ENCODE peak calls at places on chromosome X, in seven cellular contexts. One of them, this sample, is unnamed.

GRCh38 chrX:435536-436122 is 48.9 kb upstream of the PPP2R3B start:
- DNase-seq in H1: no peak
- DNase-seq in K562: no peak
- DNase-seq in SK-N-SH: no peak
- DNase-seq in GM12878: no peak
- DNase-seq in HCT116: no peak
- DNase-seq in HepG2: no peak
- DNase-seq in this sample: no peak

GRCh38 chrX:32877592-32877991 is 333.8 kb downstream of the DMD start:
- DNase-seq in HCT116: no peak
- DNase-seq in SK-N-SH: no peak
- DNase-seq in HepG2: no peak
- DNase-seq in GM12878: no peak
- DNase-seq in H1: no peak
- DNase-seq in K562: no peak
- DNase-seq in this sample: peak; percentile 8

GRCh38 chrX:103678199-103678993 is 8.1 kb downstream of the MORF4L2 start:
- DNase-seq in H1: no peak
- DNase-seq in HepG2: no peak
- DNase-seq in K562: no peak
- DNase-seq in HCT116: no peak
- DNase-seq in GM12878: no peak
- DNase-seq in SK-N-SH: no peak
- DNase-seq in this sample: no peak

GRCh38 chrX:108699368-108699767 is 37.0 kb downstream of the IRS4 start:
- DNase-seq in H1: no peak
- DNase-seq in SK-N-SH: peak; percentile 16
- DNase-seq in HCT116: peak; percentile 16
- DNase-seq in K562: peak; percentile 5
- DNase-seq in GM12878: peak; percentile 7
- DNase-seq in HepG2: peak; percentile 13
- DNase-seq in this sample: peak; percentile 25

GRCh38 chrX:37347420-37347819 is 1.7 kb upstream of the PRRG1 start:
- DNase-seq in GM12878: no peak
- DNase-seq in SK-N-SH: no peak
- DNase-seq in H1: no peak
- DNase-seq in K562: no peak
- DNase-seq in HCT116: no peak
- DNase-seq in HepG2: peak; percentile 72
- DNase-seq in this sample: no peak

GRCh38 chrX:5650904-5651303 is 577.8 kb downstream of the NLGN4X start:
- DNase-seq in SK-N-SH: no peak
- DNase-seq in K562: no peak
- DNase-seq in HCT116: no peak
- DNase-seq in HepG2: no peak
- DNase-seq in GM12878: no peak
- DNase-seq in H1: no peak
- DNase-seq in this sample: no peak

GRCh38 chrX:155334486-155335316 is at the start of gene CLIC2:
- DNase-seq in K562: peak; percentile 76
- DNase-seq in HepG2: no peak
- DNase-seq in HCT116: no peak
- DNase-seq in GM12878: no peak
- DNase-seq in SK-N-SH: no peak
- DNase-seq in H1: no peak
- DNase-seq in this sample: no peak

GRCh38 chrX:110167952-110168451 is 149.9 kb downstream of the AMMECR1 start:
- DNase-seq in H1: peak; percentile 75
- DNase-seq in K562: peak; percentile 75
- DNase-seq in HepG2: no peak
- DNase-seq in HCT116: no peak
- DNase-seq in SK-N-SH: peak; percentile 43
- DNase-seq in GM12878: no peak
- DNase-seq in this sample: no peak

GRCh38 chrX:123310112-123310511 is 126.0 kb downstream of the GRIA3 start:
- DNase-seq in HepG2: no peak
- DNase-seq in HCT116: no peak
- DNase-seq in K562: no peak
- DNase-seq in GM12878: no peak
- DNase-seq in H1: no peak
- DNase-seq in SK-N-SH: no peak
- DNase-seq in this sample: no peak

GRCh38 chrX:47751670-47752069 is 85.0 kb upstream of the ZNF81 start:
- DNase-seq in HCT116: peak; percentile 13
- DNase-seq in K562: peak; percentile 34
- DNase-seq in SK-N-SH: no peak
- DNase-seq in H1: peak; percentile 56
- DNase-seq in HepG2: no peak
- DNase-seq in GM12878: no peak
- DNase-seq in this sample: no peak

GRCh38 chrX:103017542-103017941 is 46.4 kb downstream of the BEX1 start:
- DNase-seq in HCT116: no peak
- DNase-seq in K562: no peak
- DNase-seq in SK-N-SH: no peak
- DNase-seq in H1: no peak
- DNase-seq in HepG2: no peak
- DNase-seq in GM12878: no peak
- DNase-seq in this sample: no peak

GRCh38 chrX:19578956-19579355 is 63.6 kb upstream of the MAP3K15 start:
- DNase-seq in HepG2: no peak
- DNase-seq in SK-N-SH: no peak
- DNase-seq in H1: no peak
- DNase-seq in HCT116: no peak
- DNase-seq in K562: no peak
- DNase-seq in GM12878: no peak
- DNase-seq in this sample: no peak

GRCh38 chrX:19747672-19748610 is 139.5 kb downstream of the SH3KBP1 start:
- DNase-seq in K562: no peak
- DNase-seq in SK-N-SH: no peak
- DNase-seq in HepG2: no peak
- DNase-seq in H1: no peak
- DNase-seq in HCT116: no peak
- DNase-seq in GM12878: no peak
- DNase-seq in this sample: no peak

GRCh38 chrX:126063984-126064383 is 102.1 kb downstream of the DCAF12L2 start:
- DNase-seq in SK-N-SH: no peak
- DNase-seq in HCT116: no peak
- DNase-seq in H1: no peak
- DNase-seq in K562: no peak
- DNase-seq in GM12878: no peak
- DNase-seq in HepG2: no peak
- DNase-seq in this sample: no peak

GRCh38 chrX:148555101-148555500 is 54.7 kb downstream of the AFF2 start:
- DNase-seq in K562: no peak
- DNase-seq in H1: no peak
- DNase-seq in GM12878: no peak
- DNase-seq in SK-N-SH: no peak
- DNase-seq in HCT116: no peak
- DNase-seq in HepG2: no peak
- DNase-seq in this sample: no peak

GRCh38 chrX:119676949-119677653 is 15.9 kb downstream of the SEPTIN6 start:
- DNase-seq in H1: no peak
- DNase-seq in GM12878: no peak
- DNase-seq in K562: no peak
- DNase-seq in HCT116: no peak
- DNase-seq in SK-N-SH: no peak
- DNase-seq in HepG2: no peak
- DNase-seq in this sample: no peak

GRCh38 chrX:38233891-38234807 is 13.5 kb upstream of the SRPX start:
- DNase-seq in HepG2: no peak
- DNase-seq in SK-N-SH: no peak
- DNase-seq in H1: no peak
- DNase-seq in GM12878: no peak
- DNase-seq in K562: no peak
- DNase-seq in HCT116: no peak
- DNase-seq in this sample: no peak

GRCh38 chrX:49155243-49155899 is 7.2 kb upstream of the MAGIX start:
- DNase-seq in HepG2: no peak
- DNase-seq in H1: peak; percentile 51
- DNase-seq in SK-N-SH: no peak
- DNase-seq in K562: peak; percentile 79
- DNase-seq in GM12878: no peak
- DNase-seq in HCT116: peak; percentile 62
- DNase-seq in this sample: peak; percentile 67

GRCh38 chrX:122777766-122778165 is 406.3 kb upstream of the GRIA3 start:
- DNase-seq in H1: no peak
- DNase-seq in GM12878: no peak
- DNase-seq in SK-N-SH: no peak
- DNase-seq in HepG2: no peak
- DNase-seq in K562: no peak
- DNase-seq in HCT116: no peak
- DNase-seq in this sample: no peak

GRCh38 chrX:31130457-31131215 is 58.8 kb upstream of the FTHL17 start:
- DNase-seq in SK-N-SH: peak; percentile 10
- DNase-seq in GM12878: no peak
- DNase-seq in H1: no peak
- DNase-seq in K562: no peak
- DNase-seq in HCT116: no peak
- DNase-seq in HepG2: no peak
- DNase-seq in this sample: no peak

GRCh38 chrX:49060914-49061313 is 2.1 kb downstream of the CCDC120 start:
- DNase-seq in GM12878: no peak
- DNase-seq in H1: no peak
- DNase-seq in K562: no peak
- DNase-seq in SK-N-SH: no peak
- DNase-seq in HCT116: no peak
- DNase-seq in HepG2: no peak
- DNase-seq in this sample: no peak

GRCh38 chrX:121733514-121733913 is 686.1 kb downstream of the GLUD2 start:
- DNase-seq in HCT116: no peak
- DNase-seq in GM12878: no peak
- DNase-seq in HepG2: no peak
- DNase-seq in SK-N-SH: no peak
- DNase-seq in K562: no peak
- DNase-seq in H1: no peak
- DNase-seq in this sample: no peak

GRCh38 chrX:94053575-94053974 is 379.6 kb downstream of the FAM133A start:
- DNase-seq in GM12878: no peak
- DNase-seq in HCT116: no peak
- DNase-seq in K562: no peak
- DNase-seq in HepG2: no peak
- DNase-seq in SK-N-SH: no peak
- DNase-seq in H1: no peak
- DNase-seq in this sample: no peak

GRCh38 chrX:146615807-146616206 is 193.8 kb upstream of the CXorf51B start:
- DNase-seq in SK-N-SH: no peak
- DNase-seq in HCT116: no peak
- DNase-seq in H1: no peak
- DNase-seq in HepG2: no peak
- DNase-seq in GM12878: no peak
- DNase-seq in K562: no peak
- DNase-seq in this sample: no peak
- H3K9me3 ChIP-seq in SK-N-SH: no peaks in the 10 kb centered on the region
- H3K9me3 ChIP-seq in HCT116: no peaks in the 10 kb centered on the region
- H3K9me3 ChIP-seq in H1: peaks cover 7% of the 10 kb centered on the region
- H3K9me3 ChIP-seq in HepG2: peaks cover 45% of the 10 kb centered on the region
- H3K9me3 ChIP-seq in GM12878: no peaks in the 10 kb centered on the region
- H3K9me3 ChIP-seq in K562: no peaks in the 10 kb centered on the region
- H3K9me3 ChIP-seq in this sample: no peaks in the 10 kb centered on the region

GRCh38 chrX:16096131-16096530 is 27.2 kb upstream of the GRPR start:
- DNase-seq in HCT116: no peak
- DNase-seq in H1: no peak
- DNase-seq in GM12878: no peak
- DNase-seq in SK-N-SH: no peak
- DNase-seq in K562: no peak
- DNase-seq in HepG2: no peak
- DNase-seq in this sample: peak; percentile 28
- TF ChIP-seq YY1 in HCT116: no peak
- TF ChIP-seq YY1 in H1: no peak
- TF ChIP-seq YY1 in GM12878: no peak
- TF ChIP-seq YY1 in SK-N-SH: no peak
- TF ChIP-seq YY1 in K562: no peak
- TF ChIP-seq YY1 in HepG2: no peak
- TF ChIP-seq YY1 in this sample: no peak

GRCh38 chrX:46506076-46506475 is 39.1 kb downstream of the ZNF674 start:
- DNase-seq in K562: no peak
- DNase-seq in H1: no peak
- DNase-seq in HCT116: no peak
- DNase-seq in GM12878: no peak
- DNase-seq in HepG2: no peak
- DNase-seq in SK-N-SH: no peak
- DNase-seq in this sample: no peak

GRCh38 chrX:46500054-46500453 is 45.2 kb downstream of the ZNF674 start:
- DNase-seq in HepG2: no peak
- DNase-seq in K562: no peak
- DNase-seq in HCT116: no peak
- DNase-seq in H1: no peak
- DNase-seq in GM12878: no peak
- DNase-seq in SK-N-SH: no peak
- DNase-seq in this sample: no peak

DNA sequence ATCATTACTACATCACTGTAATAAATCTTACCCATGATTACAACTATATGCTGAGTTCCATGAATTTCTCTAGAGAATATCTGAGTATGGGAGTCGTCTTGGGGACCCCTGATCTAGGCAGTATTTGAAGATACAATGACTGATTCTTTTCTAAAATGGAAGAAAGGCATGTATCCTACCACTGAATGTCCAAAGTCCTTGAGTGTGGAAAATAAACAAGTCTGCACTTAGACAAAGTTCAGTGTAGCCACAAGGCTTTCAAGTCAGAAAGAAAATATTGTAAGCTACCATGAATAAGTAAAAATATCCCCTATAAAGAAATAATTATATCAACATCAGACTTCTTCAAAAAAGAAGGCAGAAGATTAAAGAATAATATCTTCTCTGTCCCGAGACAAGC is 42.4 kb downstream of the ZNF674 start:
- DNase-seq in HepG2: peak; percentile 27
- DNase-seq in SK-N-SH: no peak
- DNase-seq in K562: no peak
- DNase-seq in GM12878: no peak
- DNase-seq in H1: no peak
- DNase-seq in HCT116: no peak
- DNase-seq in this sample: no peak
- H3K9me3 ChIP-seq in HepG2: peaks cover 9% of the 10 kb centered on the region
- H3K9me3 ChIP-seq in SK-N-SH: peaks cover 30% of the 10 kb centered on the region
- H3K9me3 ChIP-seq in K562: peaks cover 2% of the 10 kb centered on the region
- H3K9me3 ChIP-seq in GM12878: peaks cover 16% of the 10 kb centered on the region
- H3K9me3 ChIP-seq in H1: peaks cover 20% of the 10 kb centered on the region
- H3K9me3 ChIP-seq in HCT116: peaks cover 7% of the 10 kb centered on the region
- H3K9me3 ChIP-seq in this sample: peaks cover 75% of the 10 kb centered on the region

GRCh38 chrX:17813277-17813676 is 47.8 kb downstream of the RAI2 start:
- DNase-seq in GM12878: no peak
- DNase-seq in K562: no peak
- DNase-seq in HCT116: no peak
- DNase-seq in HepG2: no peak
- DNase-seq in SK-N-SH: no peak
- DNase-seq in H1: no peak
- DNase-seq in this sample: no peak

GRCh38 chrX:17814059-17814458 is 47.0 kb downstream of the RAI2 start:
- DNase-seq in SK-N-SH: no peak
- DNase-seq in HepG2: no peak
- DNase-seq in H1: no peak
- DNase-seq in HCT116: no peak
- DNase-seq in GM12878: no peak
- DNase-seq in K562: no peak
- DNase-seq in this sample: no peak

GRCh38 chrX:17817242-17817641 is 43.9 kb downstream of the RAI2 start:
- DNase-seq in GM12878: no peak
- DNase-seq in H1: no peak
- DNase-seq in K562: no peak
- DNase-seq in HepG2: no peak
- DNase-seq in SK-N-SH: no peak
- DNase-seq in HCT116: no peak
- DNase-seq in this sample: no peak

GRCh38 chrX:17812763-17813162 is 48.3 kb downstream of the RAI2 start:
- DNase-seq in HCT116: no peak
- DNase-seq in K562: peak; percentile 22
- DNase-seq in SK-N-SH: peak; percentile 38
- DNase-seq in GM12878: no peak
- DNase-seq in H1: no peak
- DNase-seq in HepG2: no peak
- DNase-seq in this sample: peak; percentile 13

GRCh38 chrX:17814557-17814956 is 46.5 kb downstream of the RAI2 start:
- DNase-seq in HCT116: no peak
- DNase-seq in H1: no peak
- DNase-seq in HepG2: no peak
- DNase-seq in GM12878: no peak
- DNase-seq in SK-N-SH: no peak
- DNase-seq in K562: no peak
- DNase-seq in this sample: no peak
- TF ChIP-seq YY1 in HCT116: no peak
- TF ChIP-seq YY1 in H1: no peak
- TF ChIP-seq YY1 in HepG2: no peak
- TF ChIP-seq YY1 in GM12878: no peak
- TF ChIP-seq YY1 in SK-N-SH: no peak
- TF ChIP-seq YY1 in K562: no peak
- TF ChIP-seq YY1 in this sample: no peak